ENCODE peak calls at places on chromosomes 3 and 15, in eight cellular contexts. One of them, this sample, is unnamed.

GRCh38 chr3:44976002-44976815 is at the start of the genes EXOSC7 and ZDHHC3:
- DNase-seq in K562: peak; percentile 94
- DNase-seq in esophagus muscularis mucosa: peak; percentile 97
- DNase-seq in transverse colon: peak; percentile 89
- DNase-seq in stomach: peak; percentile 90
- DNase-seq in sigmoid colon: peak; percentile 93
- DNase-seq in GM12878: no peak
- DNase-seq in suprapubic skin: peak; percentile 91
- DNase-seq in this sample: peak; percentile 87

GRCh38 chr15:96329403-96329981 is 1.0 kb upstream of the NR2F2 start:
- DNase-seq in K562: peak; percentile 45
- DNase-seq in esophagus muscularis mucosa: no peak
- DNase-seq in transverse colon: no peak
- DNase-seq in stomach: no peak
- DNase-seq in sigmoid colon: no peak
- DNase-seq in GM12878: no peak
- DNase-seq in suprapubic skin: no peak
- DNase-seq in this sample: no peak

GRCh38 chr15:33313491-33313890 is 2.7 kb downstream of the RYR3 start:
- DNase-seq in K562: no peak
- DNase-seq in esophagus muscularis mucosa: peak; percentile 26
- DNase-seq in transverse colon: no peak
- DNase-seq in stomach: no peak
- DNase-seq in sigmoid colon: no peak
- DNase-seq in GM12878: no peak
- DNase-seq in suprapubic skin: no peak
- DNase-seq in this sample: no peak

GRCh38 chr3:193910310-193910709 is 225.6 kb upstream of the HES1 start:
- DNase-seq in K562: peak; percentile 55
- DNase-seq in esophagus muscularis mucosa: no peak
- DNase-seq in transverse colon: no peak
- DNase-seq in stomach: no peak
- DNase-seq in sigmoid colon: no peak
- DNase-seq in GM12878: no peak
- DNase-seq in suprapubic skin: no peak
- DNase-seq in this sample: no peak

GRCh38 chr15:66841953-66842681 is 140.1 kb downstream of the SMAD6 start:
- DNase-seq in K562: peak; percentile 65
- DNase-seq in esophagus muscularis mucosa: peak; percentile 95
- DNase-seq in transverse colon: peak; percentile 83
- DNase-seq in stomach: peak; percentile 88
- DNase-seq in sigmoid colon: peak; percentile 95
- DNase-seq in GM12878: no peak
- DNase-seq in suprapubic skin: peak; percentile 89
- DNase-seq in this sample: peak; percentile 91

GRCh38 chr3:53804697-53805462 is 41.3 kb downstream of the CHDH start:
- DNase-seq in K562: no peak
- DNase-seq in esophagus muscularis mucosa: no peak
- DNase-seq in transverse colon: no peak
- DNase-seq in stomach: no peak
- DNase-seq in sigmoid colon: peak; percentile 40
- DNase-seq in GM12878: no peak
- DNase-seq in suprapubic skin: peak; percentile 53
- DNase-seq in this sample: no peak

GRCh38 chr15:82314769-82315518 is 34.3 kb downstream of the GOLGA6L10 start:
- DNase-seq in K562: no peak
- DNase-seq in esophagus muscularis mucosa: no peak
- DNase-seq in transverse colon: no peak
- DNase-seq in stomach: no peak
- DNase-seq in sigmoid colon: peak; percentile 48
- DNase-seq in GM12878: no peak
- DNase-seq in suprapubic skin: no peak
- DNase-seq in this sample: no peak

GRCh38 chr3:102206506-102207145 is 228.2 kb upstream of the ZPLD1 start:
- DNase-seq in K562: no peak
- DNase-seq in esophagus muscularis mucosa: peak; percentile 92
- DNase-seq in transverse colon: peak; percentile 68
- DNase-seq in stomach: peak; percentile 46
- DNase-seq in sigmoid colon: peak; percentile 96
- DNase-seq in GM12878: no peak
- DNase-seq in suprapubic skin: no peak
- DNase-seq in this sample: peak; percentile 46

GRCh38 chr3:185318136-185318535 is 44.8 kb upstream of the MAP3K13 start:
- DNase-seq in K562: no peak
- DNase-seq in esophagus muscularis mucosa: no peak
- DNase-seq in transverse colon: no peak
- DNase-seq in stomach: no peak
- DNase-seq in sigmoid colon: no peak
- DNase-seq in GM12878: no peak
- DNase-seq in suprapubic skin: no peak
- DNase-seq in this sample: no peak

GRCh38 chr3:171099911-171100310 is 73.4 kb upstream of the SLC2A2 start:
- DNase-seq in K562: no peak
- DNase-seq in esophagus muscularis mucosa: no peak
- DNase-seq in transverse colon: no peak
- DNase-seq in stomach: no peak
- DNase-seq in sigmoid colon: no peak
- DNase-seq in GM12878: no peak
- DNase-seq in suprapubic skin: no peak
- DNase-seq in this sample: no peak

GRCh38 chr3:13104511-13104910 is 31.3 kb upstream of the IQSEC1 start:
- DNase-seq in K562: no peak
- DNase-seq in esophagus muscularis mucosa: no peak
- DNase-seq in transverse colon: no peak
- DNase-seq in stomach: no peak
- DNase-seq in sigmoid colon: no peak
- DNase-seq in GM12878: no peak
- DNase-seq in suprapubic skin: no peak
- DNase-seq in this sample: no peak

GRCh38 chr3:3305087-3305486 is 125.6 kb upstream of the CRBN start:
- DNase-seq in K562: no peak
- DNase-seq in esophagus muscularis mucosa: no peak
- DNase-seq in transverse colon: no peak
- DNase-seq in stomach: no peak
- DNase-seq in sigmoid colon: no peak
- DNase-seq in GM12878: no peak
- DNase-seq in suprapubic skin: no peak
- DNase-seq in this sample: no peak

DNA sequence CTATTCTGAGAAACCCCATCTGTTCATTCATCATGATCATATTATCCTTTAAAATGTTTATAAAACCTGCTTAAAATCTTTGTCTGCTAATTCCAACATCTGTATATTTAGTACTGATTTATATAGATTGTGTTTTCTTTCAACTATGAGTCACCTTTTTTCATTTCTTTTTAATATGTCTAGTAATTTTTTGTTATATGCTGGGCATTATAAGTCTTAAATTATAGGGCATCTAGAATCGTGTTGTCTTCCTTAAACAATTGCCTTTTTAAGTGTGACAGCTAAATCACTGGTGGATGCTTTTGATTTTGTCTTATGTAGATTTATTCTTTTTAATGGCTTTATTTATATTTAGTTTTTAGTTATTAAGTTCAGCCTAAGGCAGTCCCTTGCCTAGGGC is 323.4 kb upstream of the THRB start:
- DNase-seq in K562: no peak
- DNase-seq in esophagus muscularis mucosa: no peak
- DNase-seq in transverse colon: no peak
- DNase-seq in stomach: no peak
- DNase-seq in sigmoid colon: no peak
- DNase-seq in GM12878: no peak
- DNase-seq in suprapubic skin: no peak
- DNase-seq in this sample: no peak
- TF ChIP-seq CTCF in K562: no peak
- TF ChIP-seq CTCF in esophagus muscularis mucosa: no peak
- TF ChIP-seq CTCF in transverse colon: no peak
- TF ChIP-seq CTCF in stomach: no peak
- TF ChIP-seq CTCF in sigmoid colon: no peak
- TF ChIP-seq CTCF in GM12878: no peak
- TF ChIP-seq CTCF in suprapubic skin: no peak
- TF ChIP-seq CTCF in this sample: no peak

GRCh38 chr3:122936986-122937385 is 90.6 kb downstream of the SEMA5B start:
- DNase-seq in K562: no peak
- DNase-seq in esophagus muscularis mucosa: no peak
- DNase-seq in transverse colon: no peak
- DNase-seq in stomach: no peak
- DNase-seq in sigmoid colon: no peak
- DNase-seq in GM12878: no peak
- DNase-seq in suprapubic skin: no peak
- DNase-seq in this sample: no peak

GRCh38 chr3:122931636-122932035 is 95.9 kb downstream of the SEMA5B start:
- DNase-seq in K562: no peak
- DNase-seq in esophagus muscularis mucosa: no peak
- DNase-seq in transverse colon: no peak
- DNase-seq in stomach: no peak
- DNase-seq in sigmoid colon: no peak
- DNase-seq in GM12878: no peak
- DNase-seq in suprapubic skin: no peak
- DNase-seq in this sample: no peak

GRCh38 chr3:122932251-122932967 is 95.2 kb downstream of the SEMA5B start:
- DNase-seq in K562: no peak
- DNase-seq in esophagus muscularis mucosa: no peak
- DNase-seq in transverse colon: no peak
- DNase-seq in stomach: no peak
- DNase-seq in sigmoid colon: no peak
- DNase-seq in GM12878: no peak
- DNase-seq in suprapubic skin: no peak
- DNase-seq in this sample: no peak

GRCh38 chr3:122936335-122936734 is 91.2 kb downstream of the SEMA5B start:
- DNase-seq in K562: no peak
- DNase-seq in esophagus muscularis mucosa: no peak
- DNase-seq in transverse colon: no peak
- DNase-seq in stomach: no peak
- DNase-seq in sigmoid colon: no peak
- DNase-seq in GM12878: no peak
- DNase-seq in suprapubic skin: no peak
- DNase-seq in this sample: no peak

GRCh38 chr3:122934251-122934650 is 93.3 kb downstream of the SEMA5B start:
- DNase-seq in K562: no peak
- DNase-seq in esophagus muscularis mucosa: no peak
- DNase-seq in transverse colon: no peak
- DNase-seq in stomach: no peak
- DNase-seq in sigmoid colon: no peak
- DNase-seq in GM12878: no peak
- DNase-seq in suprapubic skin: no peak
- DNase-seq in this sample: no peak
- H3K27ac ChIP-seq in K562: no peak overlapping the region
- H3K27ac ChIP-seq in esophagus muscularis mucosa: no peak overlapping the region
- H3K27ac ChIP-seq in transverse colon: no peak overlapping the region
- H3K27ac ChIP-seq in stomach: no peak overlapping the region
- H3K27ac ChIP-seq in sigmoid colon: no peak overlapping the region
- H3K27ac ChIP-seq in GM12878: no peak overlapping the region
- H3K27ac ChIP-seq in suprapubic skin: no peak overlapping the region
- H3K27ac ChIP-seq in this sample: no peak overlapping the region

GRCh38 chr3:151843275-151843674 is 29.4 kb downstream of the AADAC start:
- DNase-seq in K562: peak; percentile 9
- DNase-seq in esophagus muscularis mucosa: no peak
- DNase-seq in transverse colon: no peak
- DNase-seq in stomach: no peak
- DNase-seq in sigmoid colon: no peak
- DNase-seq in GM12878: no peak
- DNase-seq in suprapubic skin: no peak
- DNase-seq in this sample: no peak
- TF ChIP-seq EP300 in K562: no peak
- TF ChIP-seq EP300 in esophagus muscularis mucosa: no peak
- TF ChIP-seq EP300 in transverse colon: no peak
- TF ChIP-seq EP300 in stomach: no peak
- TF ChIP-seq EP300 in sigmoid colon: no peak
- TF ChIP-seq EP300 in GM12878: no peak
- TF ChIP-seq EP300 in suprapubic skin: no peak
- TF ChIP-seq EP300 in this sample: no peak

GRCh38 chr3:32595318-32595717 is 24.7 kb upstream of the DYNC1LI1 start:
- DNase-seq in K562: no peak
- DNase-seq in esophagus muscularis mucosa: peak; percentile 50
- DNase-seq in transverse colon: no peak
- DNase-seq in stomach: no peak
- DNase-seq in sigmoid colon: no peak
- DNase-seq in GM12878: no peak
- DNase-seq in suprapubic skin: no peak
- DNase-seq in this sample: no peak
- TF ChIP-seq CTCF in K562: no peak
- TF ChIP-seq CTCF in esophagus muscularis mucosa: no peak
- TF ChIP-seq CTCF in transverse colon: no peak
- TF ChIP-seq CTCF in stomach: no peak
- TF ChIP-seq CTCF in sigmoid colon: no peak
- TF ChIP-seq CTCF in GM12878: no peak
- TF ChIP-seq CTCF in suprapubic skin: no peak
- TF ChIP-seq CTCF in this sample: no peak

GRCh38 chr3:61926913-61927312 is 365.5 kb downstream of the PTPRG start:
- DNase-seq in K562: no peak
- DNase-seq in esophagus muscularis mucosa: no peak
- DNase-seq in transverse colon: no peak
- DNase-seq in stomach: no peak
- DNase-seq in sigmoid colon: no peak
- DNase-seq in GM12878: no peak
- DNase-seq in suprapubic skin: no peak
- DNase-seq in this sample: no peak

GRCh38 chr3:61927332-61927731 is 366.0 kb downstream of the PTPRG start:
- DNase-seq in K562: no peak
- DNase-seq in esophagus muscularis mucosa: peak; percentile 93
- DNase-seq in transverse colon: peak; percentile 42
- DNase-seq in stomach: no peak
- DNase-seq in sigmoid colon: peak; percentile 93
- DNase-seq in GM12878: no peak
- DNase-seq in suprapubic skin: peak; percentile 84
- DNase-seq in this sample: peak; percentile 77

GRCh38 chr3:61929631-61930030 is 368.3 kb downstream of the PTPRG start:
- DNase-seq in K562: no peak
- DNase-seq in esophagus muscularis mucosa: peak; percentile 53
- DNase-seq in transverse colon: no peak
- DNase-seq in stomach: no peak
- DNase-seq in sigmoid colon: no peak
- DNase-seq in GM12878: no peak
- DNase-seq in suprapubic skin: no peak
- DNase-seq in this sample: no peak

GRCh38 chr3:61928776-61929175 is 367.4 kb downstream of the PTPRG start:
- DNase-seq in K562: no peak
- DNase-seq in esophagus muscularis mucosa: peak; percentile 53
- DNase-seq in transverse colon: no peak
- DNase-seq in stomach: no peak
- DNase-seq in sigmoid colon: no peak
- DNase-seq in GM12878: no peak
- DNase-seq in suprapubic skin: no peak
- DNase-seq in this sample: no peak

GRCh38 chr3:61928020-61928419 is 366.6 kb downstream of the PTPRG start:
- DNase-seq in K562: no peak
- DNase-seq in esophagus muscularis mucosa: peak; percentile 50
- DNase-seq in transverse colon: no peak
- DNase-seq in stomach: no peak
- DNase-seq in sigmoid colon: no peak
- DNase-seq in GM12878: no peak
- DNase-seq in suprapubic skin: no peak
- DNase-seq in this sample: no peak
- H3K27ac ChIP-seq in K562: no peak overlapping the region
- H3K27ac ChIP-seq in esophagus muscularis mucosa: peak overlapping the region; percentile 75
- H3K27ac ChIP-seq in transverse colon: peak overlapping the region; percentile 56
- H3K27ac ChIP-seq in stomach: peak overlapping the region; percentile 66
- H3K27ac ChIP-seq in sigmoid colon: peak overlapping the region; percentile 69
- H3K27ac ChIP-seq in GM12878: no peak overlapping the region
- H3K27ac ChIP-seq in suprapubic skin: peak overlapping the region; percentile 46
- H3K27ac ChIP-seq in this sample: no peak overlapping the region

GRCh38 chr3:141240290-141241247 is 8.9 kb downstream of the PXYLP1 start:
- DNase-seq in K562: peak; percentile 22
- DNase-seq in esophagus muscularis mucosa: peak; percentile 77
- DNase-seq in transverse colon: no peak
- DNase-seq in stomach: no peak
- DNase-seq in sigmoid colon: no peak
- DNase-seq in GM12878: no peak
- DNase-seq in suprapubic skin: no peak
- DNase-seq in this sample: no peak
- TF ChIP-seq EP300 in K562: no peak
- TF ChIP-seq EP300 in esophagus muscularis mucosa: no peak
- TF ChIP-seq EP300 in transverse colon: no peak
- TF ChIP-seq EP300 in stomach: no peak
- TF ChIP-seq EP300 in sigmoid colon: no peak
- TF ChIP-seq EP300 in GM12878: no peak
- TF ChIP-seq EP300 in suprapubic skin: no peak
- TF ChIP-seq EP300 in this sample: no peak